ENCODE peak calls at places on chromosomes 3 and 15, in six cellular contexts. H is Peyer's patch, Y is endodermal cell, R is tibial artery, G is IMR-90, J is cardiac muscle cell. A is an unnamed sample. For H3K36me3, the result is how much of the 10 kb centered on the place peaks cover.

GRCh38 chr3:104805042-104805441 is 561.7 kb upstream of the ALCAM start:
- DNase-seq in H (no peak), Y (no peak), R (no peak), G (no peak), J (no peak), A (no peak)

GRCh38 chr15:57549935-57550334 is 41.8 kb upstream of the MYZAP start:
- DNase-seq in H (no peak), Y (peak), R (no peak), G (no peak), J (no peak), A (no peak)

GRCh38 chr15:44084171-44084570 is 110.9 kb downstream of the FRMD5 start:
- DNase-seq in H (no peak), Y (no peak), R (no peak), G (no peak), J (no peak), A (no peak)

GRCh38 chr3:50648297-50648696 is 26.4 kb upstream of the DOCK3 start:
- DNase-seq in H (no peak), Y (peak), R (no peak), G (peak), J (no peak), A (no peak)

GRCh38 chr3:134485075-134485536 is 679 bp downstream of the ANAPC13 start:
- DNase-seq in H (no peak), Y (peak), R (no peak), G (no peak), J (no peak), A (no peak)

GRCh38 chr3:124747111-124747981 is 17.1 kb downstream of the UMPS start:
- DNase-seq in H (no peak), Y (peak), R (no peak), G (no peak), J (no peak), A (no peak)

GRCh38 chr15:101451192-101451799 is 38.2 kb downstream of the PCSK6 start:
- DNase-seq in H (no peak), Y (peak), R (peak), G (no peak), J (peak), A (peak)

GRCh38 chr15:81023483-81024264 is 23.0 kb downstream of the TLNRD1 start:
- DNase-seq in H (no peak), Y (peak), R (peak), G (peak), J (peak), A (no peak)

GRCh38 chr3:53078656-53079055 is 32.8 kb upstream of the SFMBT1 start:
- DNase-seq in H (no peak), Y (no peak), R (no peak), G (no peak), J (no peak), A (no peak)

GRCh38 chr15:100170280-100170654 is 171.5 kb downstream of the ADAMTS17 start:
- DNase-seq in H (no peak), Y (peak), R (no peak), G (no peak), J (no peak), A (peak)

GRCh38 chr15:92021765-92022164 is 168.3 kb downstream of the SLCO3A1 start:
- DNase-seq in H (no peak), Y (no peak), R (no peak), G (no peak), J (no peak), A (no peak)

GRCh38 chr15:95405447-95405846 is 925.1 kb upstream of the NR2F2 start:
- DNase-seq in H (no peak), Y (no peak), R (no peak), G (peak), J (peak), A (no peak)

GRCh38 chr15:78037328-78037727 is 40.2 kb downstream of the TBC1D2B start:
- DNase-seq in H (no peak), Y (no peak), R (no peak), G (no peak), J (no peak), A (no peak)

GRCh38 chr3:141071681-141072260 is 20.6 kb downstream of the SPSB4 start:
- DNase-seq in H (no peak), Y (peak), R (no peak), G (no peak), J (no peak), A (no peak)

GRCh38 chr3:143897558-143898305 is 49.5 kb upstream of the SLC9A9 start:
- DNase-seq in H (no peak), Y (peak), R (no peak), G (peak), J (peak), A (no peak)

GRCh38 chr15:77029166-77030041 is 34.5 kb downstream of the PSTPIP1 start:
- DNase-seq in H (peak), Y (peak), R (no peak), G (no peak), J (no peak), A (peak)

GRCh38 chr3:124976378-124976777 is 41.8 kb upstream of the MUC13 start:
- DNase-seq in H (no peak), Y (no peak), R (no peak), G (no peak), J (no peak), A (no peak)

GRCh38 chr3:197038604-197039003 is 9.0 kb upstream of the MELTF start:
- DNase-seq in H (no peak), Y (no peak), R (no peak), G (no peak), J (no peak), A (no peak)

GRCh38 chr15:74865316-74865715 is 7.8 kb downstream of the SCAMP2 start:
- DNase-seq in H (no peak), Y (no peak), R (no peak), G (no peak), J (no peak), A (no peak)

GRCh38 chr3:58429657-58430056 is 4.0 kb downstream of the PDHB start:
- DNase-seq in H (no peak), Y (no peak), R (no peak), G (peak), J (no peak), A (no peak)
- H3K36me3 ChIP-seq in H (under half), Y (half or more), R (half or more), G (under half), J (half or more), A (half or more)

GRCh38 chr3:43162573-43163084 is 56.8 kb upstream of the POMGNT2 start:
- DNase-seq in H (peak), Y (peak), R (no peak), G (no peak), J (no peak), A (no peak)
- TF ChIP-seq CTCF in H (no peak), Y (no peak), R (no peak), G (no peak), J (no peak), A (no peak)

GRCh38 chr3:152386208-152386607 is 117.5 kb downstream of the MBNL1 start:
- DNase-seq in H (no peak), Y (no peak), R (no peak), G (no peak), J (no peak), A (no peak)

GRCh38 chr3:152383136-152383606 is 114.4 kb downstream of the MBNL1 start:
- DNase-seq in H (no peak), Y (no peak), R (no peak), G (no peak), J (no peak), A (no peak)

GRCh38 chr3:152382312-152383135 is 113.8 kb downstream of the MBNL1 start:
- DNase-seq in H (no peak), Y (no peak), R (no peak), G (no peak), J (peak), A (no peak)

GRCh38 chr3:152385761-152386160 is 117.0 kb downstream of the MBNL1 start:
- DNase-seq in H (no peak), Y (no peak), R (no peak), G (peak), J (peak), A (no peak)

DNA sequence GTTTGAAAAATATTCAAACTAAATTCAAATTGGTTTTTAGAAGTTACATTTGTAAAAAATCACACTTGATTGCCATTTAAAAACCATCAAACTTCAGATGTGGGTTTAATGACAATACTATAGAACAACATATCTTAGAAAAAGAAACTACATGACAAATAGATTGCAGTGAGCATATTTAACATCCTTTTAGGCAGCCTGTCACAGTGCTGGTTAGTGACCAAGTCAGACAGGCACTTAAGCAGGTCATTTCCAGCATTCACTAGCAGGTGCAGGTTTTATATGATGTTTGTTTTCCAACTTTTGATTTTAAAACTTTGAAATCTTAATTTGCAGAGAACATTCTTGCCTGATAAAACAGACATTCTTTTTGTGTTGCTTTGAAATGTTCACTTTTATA is 115.7 kb downstream of the MBNL1 start:
- DNase-seq in H (no peak), Y (no peak), R (no peak), G (no peak), J (no peak), A (no peak)
- H3K4me3 ChIP-seq in H (no peak), Y (no peak), R (no peak), G (no peak), J (no peak), A (no peak)

GRCh38 chr3:47870156-47870555 is 67.2 kb downstream of the DHX30 start:
- DNase-seq in H (no peak), Y (peak), R (no peak), G (peak), J (no peak), A (no peak)
- H3K36me3 ChIP-seq in H (under half), Y (half or more), R (half or more), G (half or more), J (under half), A (half or more)

GRCh38 chr3:189947068-189947467 is 173.6 kb downstream of the P3H2 start:
- DNase-seq in H (no peak), Y (no peak), R (no peak), G (no peak), J (no peak), A (no peak)

GRCh38 chr3:189948724-189949045 is 172.0 kb downstream of the P3H2 start:
- DNase-seq in H (no peak), Y (no peak), R (no peak), G (no peak), J (no peak), A (no peak)

GRCh38 chr3:189945935-189946709 is 174.6 kb downstream of the P3H2 start:
- DNase-seq in H (no peak), Y (no peak), R (no peak), G (no peak), J (no peak), A (no peak)

GRCh38 chr3:189949580-189949979 is 171.1 kb downstream of the P3H2 start:
- DNase-seq in H (no peak), Y (no peak), R (no peak), G (no peak), J (no peak), A (no peak)

GRCh38 chr3:189947948-189948723 is 172.6 kb downstream of the P3H2 start:
- DNase-seq in H (no peak), Y (peak), R (no peak), G (peak), J (peak), A (no peak)
- TF ChIP-seq CTCF in H (no peak), Y (peak), R (peak), G (peak), J (peak), A (peak)

DNA sequence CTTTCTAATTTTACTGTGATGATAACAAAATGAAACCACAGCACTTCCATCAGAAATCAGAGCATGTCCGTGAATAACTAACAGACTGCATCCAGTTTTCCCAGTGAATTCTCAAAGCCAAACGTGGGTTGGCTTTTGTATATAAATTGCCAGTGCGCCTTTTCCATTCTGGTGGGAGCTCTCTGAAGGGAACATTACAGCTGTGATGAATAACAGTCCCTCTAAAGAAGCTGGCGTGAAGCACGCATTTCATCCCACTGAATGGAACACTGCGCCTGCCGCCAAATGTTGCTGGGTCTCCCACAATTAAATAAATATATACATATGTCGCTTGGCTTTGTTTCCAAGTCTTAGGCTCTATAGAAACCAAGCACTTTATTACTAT is 113.0 kb upstream of the PFN2 start:
- DNase-seq in H (no peak), Y (no peak), R (no peak), G (peak), J (peak), A (no peak)
- H3K4me3 ChIP-seq in H (no peak), Y (no peak), R (peak), G (peak), J (no peak), A (no peak)

GRCh38 chr3:157147099-157147803 is 12.7 kb downstream of the CCNL1 start:
- DNase-seq in H (no peak), Y (no peak), R (no peak), G (no peak), J (no peak), A (no peak)
- H3K36me3 ChIP-seq in H (under half), Y (half or more), R (half or more), G (half or more), J (half or more), A (half or more)

GRCh38 chr15:31280037-31280830 is 46.4 kb upstream of the KLF13 start:
- DNase-seq in H (no peak), Y (peak), R (peak), G (no peak), J (no peak), A (peak)
- TF ChIP-seq CTCF in H (no peak), Y (no peak), R (no peak), G (no peak), J (no peak), A (no peak)

A was measured in RWPE2.